ENCODE peak calls at places on chromosome 3, in seven cellular contexts. C is stimulated activated CD4-positive, alpha-beta T cell treated with anti-CD3 and anti-CD28 coated beads, Interleukin-15, amount 100 ng/mL, for 24 hours; V is AG04449; D is DMS53; W is NCI-H2081 treated with DMSO at 0.1 percent for 48 hours; X is left ventricle myocardium superior; I is B cell. B is an unnamed sample.
A peak's percentile ranks its signal among the peaks of the same experiment; 100 is the strongest.

GRCh38 chr3:126448141-126448892 is 27.4 kb downstream of the ZXDC start:
- DNase-seq in C (no peak), V (no peak), D (no peak), W (no peak), X (no peak), I (no peak), B (peak; percentile 40)

GRCh38 chr3:14689247-14689980 is 14.5 kb downstream of the C3orf20 start:
- DNase-seq in C (no peak), V (no peak), D (no peak), W (no peak), X (no peak), I (no peak), B (no peak)

GRCh38 chr3:51382947-51383578 is 2.0 kb upstream of the MANF start:
- DNase-seq in C (no peak), V (no peak), D (no peak), W (no peak), X (no peak), I (no peak), B (no peak)

GRCh38 chr3:23806322-23807160 is 786 bp downstream of the UBE2E1 start:
- DNase-seq in C (peak; percentile 33), V (no peak), D (peak; percentile 4), W (no peak), X (peak; percentile 57), I (peak; percentile 76), B (no peak)

GRCh38 chr3:187920871-187921270 is 175.6 kb upstream of the BCL6 start:
- DNase-seq in C (no peak), V (no peak), D (no peak), W (no peak), X (no peak), I (no peak), B (no peak)

GRCh38 chr3:108940166-108940565 is 13.5 kb downstream of the GUCA1C start:
- DNase-seq in C (no peak), V (no peak), D (no peak), W (no peak), X (no peak), I (no peak), B (no peak)

GRCh38 chr3:122691195-122691594 is 10.6 kb downstream of the PARP14 start:
- DNase-seq in C (no peak), V (no peak), D (peak; percentile 51), W (no peak), X (no peak), I (no peak), B (no peak)

GRCh38 chr3:34725774-34726173 is 913.6 kb upstream of the ARPP21 start:
- DNase-seq in C (no peak), V (no peak), D (no peak), W (no peak), X (no peak), I (no peak), B (no peak)

GRCh38 chr3:8261018-8261417 is 240.6 kb upstream of the LMCD1 start:
- DNase-seq in C (no peak), V (no peak), D (no peak), W (no peak), X (no peak), I (no peak), B (no peak)

GRCh38 chr3:146468234-146468931 is 978 bp downstream of the PLSCR2 start:
- DNase-seq in C (no peak), V (no peak), D (peak; percentile 42), W (no peak), X (no peak), I (no peak), B (no peak)

GRCh38 chr3:30453364-30454039 is 152.9 kb upstream of the TGFBR2 start:
- DNase-seq in C (no peak), V (no peak), D (no peak), W (no peak), X (no peak), I (no peak), B (no peak)

GRCh38 chr3:72068621-72069020 is 283.7 kb upstream of the PROK2 start:
- DNase-seq in C (no peak), V (no peak), D (no peak), W (no peak), X (no peak), I (no peak), B (no peak)

GRCh38 chr3:132285620-132285945 is 31.6 kb upstream of the ACP3 start:
- DNase-seq in C (no peak), V (no peak), D (no peak), W (no peak), X (no peak), I (no peak), B (no peak)

GRCh38 chr3:129809297-129809696 is 84.2 kb downstream of the TMCC1 start:
- DNase-seq in C (no peak), V (no peak), D (no peak), W (no peak), X (no peak), I (no peak), B (no peak)

GRCh38 chr3:10507331-10507730 is 1.9 kb upstream of the ATP2B2 start:
- DNase-seq in C (no peak), V (no peak), D (no peak), W (no peak), X (no peak), I (no peak), B (no peak)